ENCODE peak calls at places on chromosomes 1 and 21, in six cellular contexts. One of them, this sample, is unnamed.

GRCh38 chr1:199226163-199226562 is 587.3 kb downstream of the PTPRC start:
- DNase-seq in suprapubic skin: no peak
- DNase-seq in GM13977: peak
- DNase-seq in A549: no peak
- DNase-seq in GM04504: peak
- DNase-seq in NCI-H345: no peak
- DNase-seq in this sample: no peak

GRCh38 chr1:6026095-6026809 is 19.4 kb upstream of the KCNAB2 start:
- DNase-seq in suprapubic skin: peak
- DNase-seq in A549: peak
- DNase-seq in GM13977: peak
- DNase-seq in GM04504: peak
- DNase-seq in NCI-H345: peak
- DNase-seq in this sample: peak

GRCh38 chr21:37546949-37547614 is 180.5 kb downstream of the DYRK1A start:
- DNase-seq in NCI-H345: peak
- DNase-seq in suprapubic skin: no peak
- DNase-seq in GM04504: no peak
- DNase-seq in GM13977: no peak
- DNase-seq in A549: no peak
- DNase-seq in this sample: no peak

GRCh38 chr1:240385985-240386978 is 225.7 kb downstream of the GREM2 start:
- DNase-seq in suprapubic skin: no peak
- DNase-seq in GM13977: no peak
- DNase-seq in GM04504: peak
- DNase-seq in NCI-H345: no peak
- DNase-seq in A549: peak
- DNase-seq in this sample: no peak

GRCh38 chr1:159957824-159958268 is 3.8 kb upstream of the SLAMF9 start:
- DNase-seq in NCI-H345: peak
- DNase-seq in GM13977: no peak
- DNase-seq in A549: no peak
- DNase-seq in GM04504: no peak
- DNase-seq in suprapubic skin: peak
- DNase-seq in this sample: no peak

GRCh38 chr1:99613716-99614115 is 32.2 kb upstream of the PALMD start:
- DNase-seq in NCI-H345: no peak
- DNase-seq in GM13977: no peak
- DNase-seq in suprapubic skin: no peak
- DNase-seq in GM04504: no peak
- DNase-seq in A549: no peak
- DNase-seq in this sample: no peak

GRCh38 chr1:77687519-77687906 is 5.1 kb upstream of the ZZZ3 start:
- DNase-seq in suprapubic skin: no peak
- DNase-seq in NCI-H345: peak
- DNase-seq in A549: peak
- DNase-seq in GM04504: no peak
- DNase-seq in GM13977: no peak
- DNase-seq in this sample: no peak

GRCh38 chr1:22636927-22637326 is 499 bp downstream of the C1QA start:
- DNase-seq in A549: no peak
- DNase-seq in GM13977: no peak
- DNase-seq in GM04504: no peak
- DNase-seq in suprapubic skin: no peak
- DNase-seq in NCI-H345: peak
- DNase-seq in this sample: no peak

GRCh38 chr1:101945884-101946283 is 50.8 kb downstream of the OLFM3 start:
- DNase-seq in NCI-H345: no peak
- DNase-seq in A549: no peak
- DNase-seq in suprapubic skin: no peak
- DNase-seq in GM13977: no peak
- DNase-seq in GM04504: no peak
- DNase-seq in this sample: no peak

GRCh38 chr1:62384276-62385005 is 52.4 kb upstream of the USP1 start:
- DNase-seq in GM04504: peak
- DNase-seq in NCI-H345: peak
- DNase-seq in A549: no peak
- DNase-seq in suprapubic skin: no peak
- DNase-seq in GM13977: no peak
- DNase-seq in this sample: no peak

GRCh38 chr1:110053557-110054428 is 16.7 kb downstream of the ALX3 start:
- DNase-seq in A549: peak
- DNase-seq in GM04504: no peak
- DNase-seq in GM13977: peak
- DNase-seq in suprapubic skin: no peak
- DNase-seq in NCI-H345: peak
- DNase-seq in this sample: peak

GRCh38 chr1:87715471-87715870 is 386.8 kb downstream of the LMO4 start:
- DNase-seq in GM13977: no peak
- DNase-seq in A549: no peak
- DNase-seq in suprapubic skin: no peak
- DNase-seq in NCI-H345: no peak
- DNase-seq in GM04504: no peak
- DNase-seq in this sample: no peak

GRCh38 chr1:236073307-236073897 is 8.5 kb upstream of the NID1 start:
- DNase-seq in GM13977: no peak
- DNase-seq in A549: no peak
- DNase-seq in GM04504: no peak
- DNase-seq in suprapubic skin: no peak
- DNase-seq in NCI-H345: no peak
- DNase-seq in this sample: no peak

GRCh38 chr1:247812637-247813036 is 11.3 kb downstream of the OR14A16 start:
- DNase-seq in A549: no peak
- DNase-seq in NCI-H345: no peak
- DNase-seq in GM13977: no peak
- DNase-seq in suprapubic skin: no peak
- DNase-seq in GM04504: no peak
- DNase-seq in this sample: no peak

GRCh38 chr1:180848191-180848590 is 64.5 kb upstream of the KIAA1614 start:
- DNase-seq in GM04504: no peak
- DNase-seq in A549: no peak
- DNase-seq in suprapubic skin: no peak
- DNase-seq in NCI-H345: no peak
- DNase-seq in GM13977: no peak
- DNase-seq in this sample: no peak

This sample was measured in germinal center.